ENCODE peak calls at places on chromosomes 13 and 19, in seven cellular contexts. One of them, this sample, is unnamed.

GRCh38 chr13:112580912-112581311 is 7.0 kb downstream of the TUBGCP3 start:
- DNase-seq in progenitor cell of endocrine pancreas: no peak
- DNase-seq in AG09309: no peak
- DNase-seq in activated B cell treated with CpG ODN at 0.5 μM for 24 hours: no peak
- DNase-seq in foreskin fibroblast: no peak
- DNase-seq in HL-60: no peak
- DNase-seq in RWPE2: no peak
- DNase-seq in this sample: no peak

GRCh38 chr13:37479901-37480300 is 118.7 kb downstream of the POSTN start:
- DNase-seq in foreskin fibroblast: no peak
- DNase-seq in progenitor cell of endocrine pancreas: no peak
- DNase-seq in RWPE2: no peak
- DNase-seq in activated B cell treated with CpG ODN at 0.5 μM for 24 hours: no peak
- DNase-seq in AG09309: no peak
- DNase-seq in HL-60: no peak
- DNase-seq in this sample: no peak

GRCh38 chr19:40776364-40776763 is 1.0 kb downstream of the MIA start:
- DNase-seq in progenitor cell of endocrine pancreas: no peak
- DNase-seq in HL-60: no peak
- DNase-seq in activated B cell treated with CpG ODN at 0.5 μM for 24 hours: no peak
- DNase-seq in AG09309: no peak
- DNase-seq in foreskin fibroblast: no peak
- DNase-seq in RWPE2: no peak
- DNase-seq in this sample: no peak

GRCh38 chr19:48896191-48896720 is 2.3 kb downstream of the TULP2 start:
- DNase-seq in activated B cell treated with CpG ODN at 0.5 μM for 24 hours: peak
- DNase-seq in AG09309: no peak
- DNase-seq in RWPE2: no peak
- DNase-seq in progenitor cell of endocrine pancreas: no peak
- DNase-seq in foreskin fibroblast: no peak
- DNase-seq in HL-60: no peak
- DNase-seq in this sample: no peak

GRCh38 chr13:51475727-51476521 is 23.1 kb upstream of the INTS6 start:
- DNase-seq in HL-60: no peak
- DNase-seq in RWPE2: no peak
- DNase-seq in activated B cell treated with CpG ODN at 0.5 μM for 24 hours: no peak
- DNase-seq in AG09309: no peak
- DNase-seq in foreskin fibroblast: peak
- DNase-seq in progenitor cell of endocrine pancreas: no peak
- DNase-seq in this sample: no peak

GRCh38 chr19:10412257-10412977 is 7.9 kb upstream of the PDE4A start:
- DNase-seq in activated B cell treated with CpG ODN at 0.5 μM for 24 hours: no peak
- DNase-seq in progenitor cell of endocrine pancreas: no peak
- DNase-seq in foreskin fibroblast: no peak
- DNase-seq in AG09309: no peak
- DNase-seq in HL-60: no peak
- DNase-seq in RWPE2: no peak
- DNase-seq in this sample: no peak

GRCh38 chr19:2477141-2477710 is 1.3 kb downstream of the GADD45B start:
- DNase-seq in AG09309: no peak
- DNase-seq in progenitor cell of endocrine pancreas: no peak
- DNase-seq in HL-60: peak
- DNase-seq in activated B cell treated with CpG ODN at 0.5 μM for 24 hours: peak
- DNase-seq in RWPE2: no peak
- DNase-seq in foreskin fibroblast: no peak
- DNase-seq in this sample: peak

GRCh38 chr13:105925496-105925895 is 610.0 kb downstream of the EFNB2 start:
- DNase-seq in RWPE2: no peak
- DNase-seq in foreskin fibroblast: peak
- DNase-seq in activated B cell treated with CpG ODN at 0.5 μM for 24 hours: no peak
- DNase-seq in HL-60: no peak
- DNase-seq in progenitor cell of endocrine pancreas: no peak
- DNase-seq in AG09309: peak
- DNase-seq in this sample: no peak

GRCh38 chr13:85313761-85314503 is 485.3 kb downstream of the SLITRK6 start:
- DNase-seq in foreskin fibroblast: peak
- DNase-seq in AG09309: peak
- DNase-seq in activated B cell treated with CpG ODN at 0.5 μM for 24 hours: no peak
- DNase-seq in progenitor cell of endocrine pancreas: no peak
- DNase-seq in RWPE2: no peak
- DNase-seq in HL-60: no peak
- DNase-seq in this sample: no peak

GRCh38 chr19:13095934-13096890 is 6.4 kb downstream of the LYL1 start:
- DNase-seq in activated B cell treated with CpG ODN at 0.5 μM for 24 hours: peak
- DNase-seq in progenitor cell of endocrine pancreas: peak
- DNase-seq in RWPE2: peak
- DNase-seq in foreskin fibroblast: no peak
- DNase-seq in AG09309: no peak
- DNase-seq in HL-60: peak
- DNase-seq in this sample: no peak

GRCh38 chr19:869245-870177 is 10.0 kb downstream of the CFD start:
- DNase-seq in foreskin fibroblast: peak
- DNase-seq in RWPE2: peak
- DNase-seq in AG09309: peak
- DNase-seq in HL-60: no peak
- DNase-seq in progenitor cell of endocrine pancreas: no peak
- DNase-seq in activated B cell treated with CpG ODN at 0.5 μM for 24 hours: no peak
- DNase-seq in this sample: no peak

GRCh38 chr13:113647351-113648217 is 10.4 kb downstream of the ATP4B start:
- DNase-seq in progenitor cell of endocrine pancreas: no peak
- DNase-seq in RWPE2: peak
- DNase-seq in AG09309: no peak
- DNase-seq in foreskin fibroblast: peak
- DNase-seq in activated B cell treated with CpG ODN at 0.5 μM for 24 hours: peak
- DNase-seq in HL-60: peak
- DNase-seq in this sample: no peak

GRCh38 chr13:68551701-68552522 is 1321.8 kb upstream of the PCDH9 start:
- DNase-seq in foreskin fibroblast: no peak
- DNase-seq in RWPE2: no peak
- DNase-seq in HL-60: no peak
- DNase-seq in AG09309: no peak
- DNase-seq in progenitor cell of endocrine pancreas: no peak
- DNase-seq in activated B cell treated with CpG ODN at 0.5 μM for 24 hours: no peak
- DNase-seq in this sample: no peak

GRCh38 chr13:41614671-41615519 is 157.5 kb downstream of the RGCC start:
- DNase-seq in RWPE2: no peak
- DNase-seq in AG09309: no peak
- DNase-seq in foreskin fibroblast: peak
- DNase-seq in progenitor cell of endocrine pancreas: no peak
- DNase-seq in HL-60: no peak
- DNase-seq in activated B cell treated with CpG ODN at 0.5 μM for 24 hours: no peak
- DNase-seq in this sample: no peak

DNA sequence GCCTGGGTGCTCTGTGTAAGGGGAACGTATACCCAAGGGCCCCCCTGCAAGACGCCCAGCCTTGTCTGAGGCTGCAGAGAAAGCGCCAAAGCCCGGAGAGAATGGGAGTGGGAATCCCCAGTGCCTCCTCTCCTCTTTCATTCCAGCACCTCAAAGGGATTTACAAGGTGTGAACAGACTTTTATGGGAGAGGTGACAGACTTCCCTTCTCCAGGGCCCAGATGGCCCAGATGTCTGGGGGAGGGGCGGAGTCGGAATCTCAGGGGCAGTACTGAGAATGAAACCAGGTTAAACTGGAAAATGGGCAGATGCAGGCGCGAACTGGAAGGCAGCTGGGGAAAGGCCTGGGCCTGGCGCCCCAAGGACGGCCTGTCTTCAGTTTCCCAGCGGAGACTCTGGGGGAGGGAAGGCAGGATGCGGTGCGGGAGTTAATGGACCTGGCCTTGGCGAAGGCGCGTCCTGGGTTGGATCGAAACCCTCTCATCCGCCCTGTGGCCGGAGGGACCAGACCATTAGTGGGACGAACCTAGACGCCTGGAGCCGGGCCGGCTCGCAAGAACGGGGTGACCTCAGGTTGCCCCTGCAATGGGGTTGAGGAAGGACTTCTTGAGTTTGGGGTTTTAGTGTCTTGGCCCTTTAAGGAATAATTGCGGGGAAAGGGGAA is 622 bp upstream of the TRIP10 start:
- DNase-seq in AG09309: no peak
- DNase-seq in foreskin fibroblast: no peak
- DNase-seq in RWPE2: no peak
- DNase-seq in progenitor cell of endocrine pancreas: no peak
- DNase-seq in HL-60: no peak
- DNase-seq in activated B cell treated with CpG ODN at 0.5 μM for 24 hours: peak
- DNase-seq in this sample: peak
- TF ChIP-seq CTCF in AG09309: no peak
- TF ChIP-seq CTCF in foreskin fibroblast: no peak
- TF ChIP-seq CTCF in RWPE2: peak
- TF ChIP-seq CTCF in progenitor cell of endocrine pancreas: peak
- TF ChIP-seq CTCF in HL-60: no peak
- TF ChIP-seq CTCF in activated B cell treated with CpG ODN at 0.5 μM for 24 hours: no peak
- TF ChIP-seq CTCF in this sample: peak

GRCh38 chr13:73038064-73038463 is 20.7 kb upstream of the KLF5 start:
- DNase-seq in HL-60: no peak
- DNase-seq in foreskin fibroblast: no peak
- DNase-seq in activated B cell treated with CpG ODN at 0.5 μM for 24 hours: no peak
- DNase-seq in AG09309: no peak
- DNase-seq in RWPE2: no peak
- DNase-seq in progenitor cell of endocrine pancreas: no peak
- DNase-seq in this sample: no peak

GRCh38 chr13:73040968-73041580 is 17.7 kb upstream of the KLF5 start:
- DNase-seq in foreskin fibroblast: no peak
- DNase-seq in RWPE2: no peak
- DNase-seq in progenitor cell of endocrine pancreas: no peak
- DNase-seq in AG09309: no peak
- DNase-seq in HL-60: peak
- DNase-seq in activated B cell treated with CpG ODN at 0.5 μM for 24 hours: no peak
- DNase-seq in this sample: no peak

GRCh38 chr13:73040479-73040878 is 18.3 kb upstream of the KLF5 start:
- DNase-seq in RWPE2: no peak
- DNase-seq in progenitor cell of endocrine pancreas: no peak
- DNase-seq in AG09309: no peak
- DNase-seq in activated B cell treated with CpG ODN at 0.5 μM for 24 hours: no peak
- DNase-seq in foreskin fibroblast: no peak
- DNase-seq in HL-60: peak
- DNase-seq in this sample: no peak

GRCh38 chr13:73036566-73036965 is 22.2 kb upstream of the KLF5 start:
- DNase-seq in activated B cell treated with CpG ODN at 0.5 μM for 24 hours: no peak
- DNase-seq in AG09309: no peak
- DNase-seq in progenitor cell of endocrine pancreas: no peak
- DNase-seq in foreskin fibroblast: no peak
- DNase-seq in HL-60: no peak
- DNase-seq in RWPE2: no peak
- DNase-seq in this sample: no peak

GRCh38 chr13:73039201-73040108 is 19.4 kb upstream of the KLF5 start:
- DNase-seq in AG09309: no peak
- DNase-seq in activated B cell treated with CpG ODN at 0.5 μM for 24 hours: no peak
- DNase-seq in progenitor cell of endocrine pancreas: no peak
- DNase-seq in HL-60: peak
- DNase-seq in foreskin fibroblast: no peak
- DNase-seq in RWPE2: no peak
- DNase-seq in this sample: no peak
- TF ChIP-seq CTCF in AG09309: no peak
- TF ChIP-seq CTCF in activated B cell treated with CpG ODN at 0.5 μM for 24 hours: no peak
- TF ChIP-seq CTCF in progenitor cell of endocrine pancreas: no peak
- TF ChIP-seq CTCF in HL-60: no peak
- TF ChIP-seq CTCF in foreskin fibroblast: no peak
- TF ChIP-seq CTCF in RWPE2: no peak
- TF ChIP-seq CTCF in this sample: no peak

GRCh38 chr19:33215438-33216197 is 10.0 kb downstream of the SLC7A10 start:
- DNase-seq in AG09309: no peak
- DNase-seq in RWPE2: no peak
- DNase-seq in foreskin fibroblast: no peak
- DNase-seq in HL-60: no peak
- DNase-seq in activated B cell treated with CpG ODN at 0.5 μM for 24 hours: no peak
- DNase-seq in progenitor cell of endocrine pancreas: no peak
- DNase-seq in this sample: no peak

GRCh38 chr19:33217881-33218280 is 7.8 kb downstream of the SLC7A10 start:
- DNase-seq in progenitor cell of endocrine pancreas: no peak
- DNase-seq in HL-60: no peak
- DNase-seq in AG09309: no peak
- DNase-seq in foreskin fibroblast: no peak
- DNase-seq in activated B cell treated with CpG ODN at 0.5 μM for 24 hours: no peak
- DNase-seq in RWPE2: no peak
- DNase-seq in this sample: no peak

GRCh38 chr19:33214621-33215020 is 11.0 kb downstream of the SLC7A10 start:
- DNase-seq in activated B cell treated with CpG ODN at 0.5 μM for 24 hours: no peak
- DNase-seq in progenitor cell of endocrine pancreas: no peak
- DNase-seq in RWPE2: no peak
- DNase-seq in foreskin fibroblast: no peak
- DNase-seq in AG09309: no peak
- DNase-seq in HL-60: peak
- DNase-seq in this sample: no peak

GRCh38 chr19:33219261-33219812 is 6.3 kb downstream of the SLC7A10 start:
- DNase-seq in foreskin fibroblast: no peak
- DNase-seq in AG09309: no peak
- DNase-seq in activated B cell treated with CpG ODN at 0.5 μM for 24 hours: no peak
- DNase-seq in progenitor cell of endocrine pancreas: no peak
- DNase-seq in RWPE2: no peak
- DNase-seq in HL-60: no peak
- DNase-seq in this sample: no peak

GRCh38 chr19:33216198-33216830 is 9.3 kb downstream of the SLC7A10 start:
- DNase-seq in RWPE2: no peak
- DNase-seq in activated B cell treated with CpG ODN at 0.5 μM for 24 hours: no peak
- DNase-seq in foreskin fibroblast: no peak
- DNase-seq in progenitor cell of endocrine pancreas: no peak
- DNase-seq in AG09309: no peak
- DNase-seq in HL-60: no peak
- DNase-seq in this sample: no peak
- TF ChIP-seq CTCF in RWPE2: no peak
- TF ChIP-seq CTCF in activated B cell treated with CpG ODN at 0.5 μM for 24 hours: no peak
- TF ChIP-seq CTCF in foreskin fibroblast: no peak
- TF ChIP-seq CTCF in progenitor cell of endocrine pancreas: no peak
- TF ChIP-seq CTCF in AG09309: no peak
- TF ChIP-seq CTCF in HL-60: no peak
- TF ChIP-seq CTCF in this sample: no peak

DNA sequence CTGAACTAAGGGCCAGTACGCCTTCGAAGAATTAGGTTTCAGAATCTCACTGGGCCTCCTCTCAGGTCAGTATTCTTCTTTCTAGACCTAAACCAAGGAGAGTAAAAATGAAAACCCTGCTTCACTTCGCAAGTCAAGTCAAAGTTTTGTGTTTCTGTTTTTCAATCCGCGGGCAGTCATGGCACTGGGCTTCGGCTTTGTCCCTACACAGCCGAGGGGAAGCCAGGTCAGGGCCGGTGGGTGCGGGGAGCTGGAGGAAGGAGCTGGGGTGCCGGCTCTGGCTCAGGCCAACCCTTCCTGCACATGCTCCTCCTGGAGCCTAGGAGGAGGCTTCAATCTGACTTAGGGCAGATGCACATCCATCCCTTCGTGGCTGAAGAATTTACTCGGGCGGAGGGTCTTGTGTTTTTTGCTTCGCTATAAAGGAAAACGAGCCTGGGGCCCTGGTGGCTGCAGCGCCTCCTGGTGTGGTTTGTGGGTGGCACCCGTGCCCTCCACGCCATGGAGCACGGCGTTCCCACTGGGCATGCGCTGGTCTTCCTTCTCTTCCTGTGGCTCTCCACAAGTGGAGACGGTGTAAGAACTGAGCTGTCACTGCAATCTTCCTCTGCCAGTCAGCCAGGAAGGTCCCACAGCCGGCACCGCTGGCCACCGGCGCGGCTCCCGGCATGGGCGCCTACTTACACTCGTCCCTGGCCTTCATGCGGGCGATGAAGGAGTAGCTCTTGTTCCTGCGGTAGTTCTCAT is 22.5 kb downstream of the C19orf44 start:
- DNase-seq in HL-60: no peak
- DNase-seq in progenitor cell of endocrine pancreas: no peak
- DNase-seq in RWPE2: no peak
- DNase-seq in AG09309: no peak
- DNase-seq in activated B cell treated with CpG ODN at 0.5 μM for 24 hours: no peak
- DNase-seq in foreskin fibroblast: no peak
- DNase-seq in this sample: no peak
- TF ChIP-seq CTCF in HL-60: no peak
- TF ChIP-seq CTCF in progenitor cell of endocrine pancreas: peak
- TF ChIP-seq CTCF in RWPE2: no peak
- TF ChIP-seq CTCF in AG09309: peak
- TF ChIP-seq CTCF in activated B cell treated with CpG ODN at 0.5 μM for 24 hours: no peak
- TF ChIP-seq CTCF in foreskin fibroblast: no peak
- TF ChIP-seq CTCF in this sample: no peak

This sample was measured in CD4-positive, alpha-beta T cell.